ENCODE peak calls at places on chromosomes 7 and 10, in eight cellular contexts. H is GM12864, K is GM13976, C is SW480, D is germinal center, O is iris pigment epithelial cell, T is psoas muscle, J is MV-4-11. F is an unnamed sample.

GRCh38 chr10:11170993-11171416 is 153.3 kb downstream of the CELF2 start:
- DNase-seq in H (no peak), K (no peak), C (no peak), D (no peak), O (no peak), T (no peak), J (peak), F (no peak)

GRCh38 chr7:12623885-12624498 is 53.5 kb downstream of the SCIN start:
- DNase-seq in H (no peak), K (no peak), C (peak), D (no peak), O (peak), T (no peak), J (peak), F (peak)

GRCh38 chr7:154759989-154760388 is 242.9 kb downstream of the PAXIP1 start:
- DNase-seq in H (no peak), K (no peak), C (no peak), D (no peak), O (no peak), T (no peak), J (no peak), F (no peak)

GRCh38 chr7:922334-923107 is 32.0 kb downstream of the ADAP1 start:
- DNase-seq in H (no peak), K (no peak), C (peak), D (no peak), O (no peak), T (peak), J (peak), F (no peak)

GRCh38 chr10:22335204-22335956 is 9.9 kb upstream of the SPAG6 start:
- DNase-seq in H (no peak), K (peak), C (no peak), D (peak), O (peak), T (peak), J (peak), F (no peak)

GRCh38 chr7:55087521-55087961 is 68.7 kb downstream of the EGFR start:
- DNase-seq in H (no peak), K (no peak), C (peak), D (no peak), O (no peak), T (no peak), J (no peak), F (no peak)

GRCh38 chr7:47181609-47182264 is 400.2 kb downstream of the TNS3 start:
- DNase-seq in H (no peak), K (no peak), C (no peak), D (no peak), O (no peak), T (no peak), J (no peak), F (no peak)

GRCh38 chr10:53786236-53786635 is 1013.7 kb upstream of the MBL2 start:
- DNase-seq in H (no peak), K (no peak), C (no peak), D (no peak), O (no peak), T (no peak), J (no peak), F (no peak)

GRCh38 chr7:39691821-39692220 is 68.4 kb downstream of the RALA start:
- DNase-seq in H (no peak), K (no peak), C (no peak), D (no peak), O (peak), T (no peak), J (no peak), F (no peak)